ENCODE peak calls at places on chromosomes 16 and 17, in five cellular contexts. One of them, this sample, is unnamed.

GRCh38 chr16:23113185-23113584 is 36.1 kb downstream of the USP31 start:
- DNase-seq in coronary artery: no peak
- DNase-seq in GM12865: no peak
- DNase-seq in osteoblast: no peak
- DNase-seq in fibroblast of villous mesenchyme: no peak
- DNase-seq in this sample: no peak

GRCh38 chr17:49576121-49576905 is 642 bp downstream of the NXPH3 start:
- DNase-seq in coronary artery: peak
- DNase-seq in GM12865: no peak
- DNase-seq in osteoblast: peak
- DNase-seq in fibroblast of villous mesenchyme: peak
- DNase-seq in this sample: no peak

GRCh38 chr17:2564876-2565275 is 28.6 kb upstream of the PAFAH1B1 start:
- DNase-seq in coronary artery: no peak
- DNase-seq in GM12865: no peak
- DNase-seq in osteoblast: no peak
- DNase-seq in fibroblast of villous mesenchyme: no peak
- DNase-seq in this sample: peak

GRCh38 chr16:51159864-51160263 is 8.8 kb upstream of the SALL1 start:
- DNase-seq in coronary artery: peak
- DNase-seq in GM12865: no peak
- DNase-seq in osteoblast: no peak
- DNase-seq in fibroblast of villous mesenchyme: no peak
- DNase-seq in this sample: no peak

GRCh38 chr16:46855389-46855788 is 24.4 kb upstream of the C16orf87 start:
- DNase-seq in coronary artery: no peak
- DNase-seq in GM12865: no peak
- DNase-seq in osteoblast: no peak
- DNase-seq in fibroblast of villous mesenchyme: no peak
- DNase-seq in this sample: no peak

GRCh38 chr16:56589141-56590039 is at the start of gene MT3:
- DNase-seq in coronary artery: no peak
- DNase-seq in GM12865: no peak
- DNase-seq in osteoblast: no peak
- DNase-seq in fibroblast of villous mesenchyme: no peak
- DNase-seq in this sample: no peak

GRCh38 chr16:55091213-55091870 is 160.7 kb downstream of the IRX5 start:
- DNase-seq in coronary artery: no peak
- DNase-seq in GM12865: no peak
- DNase-seq in osteoblast: peak
- DNase-seq in fibroblast of villous mesenchyme: no peak
- DNase-seq in this sample: no peak

GRCh38 chr16:18800674-18801196 is 614 bp downstream of the ARL6IP1 start:
- DNase-seq in coronary artery: no peak
- DNase-seq in GM12865: no peak
- DNase-seq in osteoblast: no peak
- DNase-seq in fibroblast of villous mesenchyme: peak
- DNase-seq in this sample: no peak

GRCh38 chr17:15236281-15237105 is 28.6 kb downstream of the PMP22 start:
- DNase-seq in coronary artery: no peak
- DNase-seq in GM12865: no peak
- DNase-seq in osteoblast: peak
- DNase-seq in fibroblast of villous mesenchyme: no peak
- DNase-seq in this sample: no peak

GRCh38 chr17:7354262-7354781 is 634 bp upstream of the TMEM95 start:
- DNase-seq in coronary artery: no peak
- DNase-seq in GM12865: peak
- DNase-seq in osteoblast: peak
- DNase-seq in fibroblast of villous mesenchyme: peak
- DNase-seq in this sample: peak

GRCh38 chr16:67528870-67529638 is 425 bp downstream of the RIPOR1 start:
- DNase-seq in coronary artery: peak
- DNase-seq in GM12865: no peak
- DNase-seq in osteoblast: peak
- DNase-seq in fibroblast of villous mesenchyme: peak
- DNase-seq in this sample: no peak

GRCh38 chr16:85906349-85906748 is 7.4 kb downstream of the IRF8 start:
- DNase-seq in coronary artery: no peak
- DNase-seq in GM12865: no peak
- DNase-seq in osteoblast: no peak
- DNase-seq in fibroblast of villous mesenchyme: no peak
- DNase-seq in this sample: no peak

GRCh38 chr16:180921-181667 is 835 bp downstream of the HBQ1 start:
- DNase-seq in coronary artery: peak
- DNase-seq in GM12865: peak
- DNase-seq in osteoblast: peak
- DNase-seq in fibroblast of villous mesenchyme: peak
- DNase-seq in this sample: no peak

GRCh38 chr17:8728991-8729390 is 15.6 kb downstream of the CCDC42 start:
- DNase-seq in coronary artery: peak
- DNase-seq in GM12865: no peak
- DNase-seq in osteoblast: no peak
- DNase-seq in fibroblast of villous mesenchyme: no peak
- DNase-seq in this sample: no peak

GRCh38 chr17:43578699-43579569 is 32.8 kb upstream of the ETV4 start:
- DNase-seq in coronary artery: no peak
- DNase-seq in GM12865: peak
- DNase-seq in osteoblast: no peak
- DNase-seq in fibroblast of villous mesenchyme: peak
- DNase-seq in this sample: peak

GRCh38 chr16:88830250-88830649 is 18.5 kb upstream of the APRT start:
- DNase-seq in coronary artery: no peak
- DNase-seq in GM12865: no peak
- DNase-seq in osteoblast: no peak
- DNase-seq in fibroblast of villous mesenchyme: peak
- DNase-seq in this sample: no peak

GRCh38 chr17:29870836-29871430 is 59.1 kb downstream of the SSH2 start:
- DNase-seq in coronary artery: no peak
- DNase-seq in GM12865: no peak
- DNase-seq in osteoblast: no peak
- DNase-seq in fibroblast of villous mesenchyme: no peak
- DNase-seq in this sample: no peak

GRCh38 chr16:471353-472198 is 46.1 kb downstream of the RAB11FIP3 start:
- DNase-seq in coronary artery: no peak
- DNase-seq in GM12865: no peak
- DNase-seq in osteoblast: peak
- DNase-seq in fibroblast of villous mesenchyme: no peak
- DNase-seq in this sample: peak

GRCh38 chr17:4854181-4854681 is 21.1 kb downstream of the MINK1 start:
- DNase-seq in coronary artery: no peak
- DNase-seq in GM12865: peak
- DNase-seq in osteoblast: peak
- DNase-seq in fibroblast of villous mesenchyme: no peak
- DNase-seq in this sample: peak

GRCh38 chr17:34442387-34443111 is 79.5 kb upstream of the CCL1 start:
- DNase-seq in coronary artery: no peak
- DNase-seq in GM12865: no peak
- DNase-seq in osteoblast: no peak
- DNase-seq in fibroblast of villous mesenchyme: no peak
- DNase-seq in this sample: no peak

GRCh38 chr16:2530629-2531318 is 434 bp downstream of the CEMP1 start:
- DNase-seq in coronary artery: peak
- DNase-seq in GM12865: no peak
- DNase-seq in osteoblast: peak
- DNase-seq in fibroblast of villous mesenchyme: no peak
- DNase-seq in this sample: no peak

GRCh38 chr17:67119102-67119501 is 74.7 kb downstream of the CACNG1 start:
- DNase-seq in coronary artery: no peak
- DNase-seq in GM12865: no peak
- DNase-seq in osteoblast: no peak
- DNase-seq in fibroblast of villous mesenchyme: no peak
- DNase-seq in this sample: no peak

GRCh38 chr16:74724820-74725549 is 24.3 kb upstream of the MLKL start:
- DNase-seq in coronary artery: no peak
- DNase-seq in GM12865: no peak
- DNase-seq in osteoblast: peak
- DNase-seq in fibroblast of villous mesenchyme: no peak
- DNase-seq in this sample: no peak

GRCh38 chr17:31216053-31216751 is 80.8 kb downstream of the OMG start:
- DNase-seq in coronary artery: no peak
- DNase-seq in GM12865: peak
- DNase-seq in osteoblast: peak
- DNase-seq in fibroblast of villous mesenchyme: peak
- DNase-seq in this sample: no peak

GRCh38 chr17:80416260-80416939 is 1.4 kb downstream of the ENDOV start:
- DNase-seq in coronary artery: no peak
- DNase-seq in GM12865: no peak
- DNase-seq in osteoblast: peak
- DNase-seq in fibroblast of villous mesenchyme: no peak
- DNase-seq in this sample: no peak
- H3K4me3 ChIP-seq in coronary artery: peak
- H3K4me3 ChIP-seq in GM12865: no peak
- H3K4me3 ChIP-seq in osteoblast: peak
- H3K4me3 ChIP-seq in fibroblast of villous mesenchyme: peak
- H3K4me3 ChIP-seq in this sample: peak

DNA sequence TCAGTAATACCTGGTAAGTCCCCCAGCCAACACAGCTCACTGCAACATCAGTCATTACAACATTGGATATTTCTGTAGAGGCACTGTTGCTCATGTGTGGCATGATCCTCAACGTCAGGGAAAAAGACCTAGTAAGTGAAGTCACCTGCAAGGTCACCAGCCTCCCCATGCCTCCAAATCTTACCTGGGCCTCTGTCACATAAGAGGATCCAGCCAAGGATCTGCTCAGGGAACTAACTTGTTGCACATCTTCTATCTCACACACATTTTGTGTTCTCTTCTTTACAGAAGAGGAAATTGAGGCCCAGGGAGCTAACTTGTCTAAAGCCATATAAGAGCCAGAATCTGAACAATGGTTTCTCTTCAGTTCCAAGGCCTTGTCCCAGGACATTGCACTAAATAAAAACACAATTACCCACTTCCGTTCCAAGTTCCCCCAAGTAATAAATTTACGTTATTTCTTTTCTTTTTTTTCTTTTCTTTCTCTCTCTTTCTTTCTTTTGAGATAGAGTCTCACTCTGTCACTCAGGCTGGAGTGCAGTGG is 1.4 kb downstream of the SHMT1 start:
- DNase-seq in coronary artery: no peak
- DNase-seq in GM12865: no peak
- DNase-seq in osteoblast: no peak
- DNase-seq in fibroblast of villous mesenchyme: no peak
- DNase-seq in this sample: no peak
- H3K4me3 ChIP-seq in coronary artery: peak
- H3K4me3 ChIP-seq in GM12865: no peak
- H3K4me3 ChIP-seq in osteoblast: no peak
- H3K4me3 ChIP-seq in fibroblast of villous mesenchyme: no peak
- H3K4me3 ChIP-seq in this sample: peak

GRCh38 chr16:66156538-66156937 is 210.0 kb upstream of the CDH5 start:
- DNase-seq in coronary artery: no peak
- DNase-seq in GM12865: no peak
- DNase-seq in osteoblast: no peak
- DNase-seq in fibroblast of villous mesenchyme: no peak
- DNase-seq in this sample: no peak
- H3K4me3 ChIP-seq in coronary artery: no peak
- H3K4me3 ChIP-seq in GM12865: no peak
- H3K4me3 ChIP-seq in osteoblast: no peak
- H3K4me3 ChIP-seq in fibroblast of villous mesenchyme: no peak
- H3K4me3 ChIP-seq in this sample: no peak

GRCh38 chr17:40361063-40361924 is 3.2 kb downstream of the GJD3 start:
- DNase-seq in coronary artery: no peak
- DNase-seq in GM12865: no peak
- DNase-seq in osteoblast: peak
- DNase-seq in fibroblast of villous mesenchyme: no peak
- DNase-seq in this sample: no peak
- H3K4me3 ChIP-seq in coronary artery: no peak
- H3K4me3 ChIP-seq in GM12865: no peak
- H3K4me3 ChIP-seq in osteoblast: no peak
- H3K4me3 ChIP-seq in fibroblast of villous mesenchyme: no peak
- H3K4me3 ChIP-seq in this sample: no peak

GRCh38 chr17:45156242-45156641 is 5.4 kb upstream of the HEXIM2 start:
- DNase-seq in coronary artery: no peak
- DNase-seq in GM12865: no peak
- DNase-seq in osteoblast: no peak
- DNase-seq in fibroblast of villous mesenchyme: no peak
- DNase-seq in this sample: no peak

GRCh38 chr17:45160505-45161287 is 979 bp upstream of the HEXIM2 start:
- DNase-seq in coronary artery: peak
- DNase-seq in GM12865: peak
- DNase-seq in osteoblast: peak
- DNase-seq in fibroblast of villous mesenchyme: peak
- DNase-seq in this sample: no peak

GRCh38 chr17:45164734-45165269 is 3.1 kb downstream of the HEXIM2 start:
- DNase-seq in coronary artery: no peak
- DNase-seq in GM12865: no peak
- DNase-seq in osteoblast: peak
- DNase-seq in fibroblast of villous mesenchyme: no peak
- DNase-seq in this sample: no peak

GRCh38 chr17:45161288-45162021 is at the start of gene HEXIM2:
- DNase-seq in coronary artery: peak
- DNase-seq in GM12865: peak
- DNase-seq in osteoblast: peak
- DNase-seq in fibroblast of villous mesenchyme: peak
- DNase-seq in this sample: peak

GRCh38 chr17:45162022-45162687 is 480 bp downstream of the HEXIM2 start:
- DNase-seq in coronary artery: no peak
- DNase-seq in GM12865: no peak
- DNase-seq in osteoblast: peak
- DNase-seq in fibroblast of villous mesenchyme: no peak
- DNase-seq in this sample: no peak
- H3K4me3 ChIP-seq in coronary artery: peak
- H3K4me3 ChIP-seq in GM12865: peak
- H3K4me3 ChIP-seq in osteoblast: peak
- H3K4me3 ChIP-seq in fibroblast of villous mesenchyme: peak
- H3K4me3 ChIP-seq in this sample: peak